ENCODE peak calls at places on chromosomes 13 and 19, in five cellular contexts. N is CD8-positive, alpha-beta T cell; C is lower leg skin; G is AG04449; R is endodermal cell. A is an unnamed sample.

GRCh38 chr13:64849174-64849573 is 2381.0 kb downstream of the PCDH9 start:
- DNase-seq in R (no peak), G (no peak), C (no peak), N (no peak), A (no peak)

GRCh38 chr19:16876904-16877361 is 11.9 kb upstream of the F2RL3 start:
- DNase-seq in R (no peak), C (no peak), N (no peak), G (no peak), A (no peak)

GRCh38 chr13:85254641-85255040 is 544.6 kb downstream of the SLITRK6 start:
- DNase-seq in C (no peak), N (no peak), G (no peak), R (no peak), A (no peak)

GRCh38 chr13:38348890-38349289 is 761 bp upstream of the UFM1 start:
- DNase-seq in R (no peak), C (no peak), G (no peak), N (peak), A (no peak)

GRCh38 chr13:51502206-51502651 is 49.4 kb upstream of the INTS6 start:
- DNase-seq in R (no peak), C (no peak), G (no peak), N (no peak), A (no peak)

GRCh38 chr13:73625562-73626339 is 508.5 kb downstream of the KLF12 start:
- DNase-seq in R (no peak), G (no peak), C (no peak), N (peak), A (no peak)

GRCh38 chr19:47507031-47507430 is 7.8 kb downstream of the NAPA start:
- DNase-seq in G (no peak), R (no peak), N (no peak), C (no peak), A (no peak)

GRCh38 chr19:38079926-38080380 is 144.1 kb downstream of the DPF1 start:
- DNase-seq in N (no peak), R (peak), C (no peak), G (peak), A (peak)

GRCh38 chr13:29924482-29924884 is 74.1 kb upstream of the UBL3 start:
- DNase-seq in C (no peak), R (no peak), G (no peak), N (no peak), A (peak)

GRCh38 chr19:48784527-48784926 is 26.3 kb downstream of the BCAT2 start:
- DNase-seq in N (no peak), R (no peak), C (no peak), G (no peak), A (no peak)

DNA sequence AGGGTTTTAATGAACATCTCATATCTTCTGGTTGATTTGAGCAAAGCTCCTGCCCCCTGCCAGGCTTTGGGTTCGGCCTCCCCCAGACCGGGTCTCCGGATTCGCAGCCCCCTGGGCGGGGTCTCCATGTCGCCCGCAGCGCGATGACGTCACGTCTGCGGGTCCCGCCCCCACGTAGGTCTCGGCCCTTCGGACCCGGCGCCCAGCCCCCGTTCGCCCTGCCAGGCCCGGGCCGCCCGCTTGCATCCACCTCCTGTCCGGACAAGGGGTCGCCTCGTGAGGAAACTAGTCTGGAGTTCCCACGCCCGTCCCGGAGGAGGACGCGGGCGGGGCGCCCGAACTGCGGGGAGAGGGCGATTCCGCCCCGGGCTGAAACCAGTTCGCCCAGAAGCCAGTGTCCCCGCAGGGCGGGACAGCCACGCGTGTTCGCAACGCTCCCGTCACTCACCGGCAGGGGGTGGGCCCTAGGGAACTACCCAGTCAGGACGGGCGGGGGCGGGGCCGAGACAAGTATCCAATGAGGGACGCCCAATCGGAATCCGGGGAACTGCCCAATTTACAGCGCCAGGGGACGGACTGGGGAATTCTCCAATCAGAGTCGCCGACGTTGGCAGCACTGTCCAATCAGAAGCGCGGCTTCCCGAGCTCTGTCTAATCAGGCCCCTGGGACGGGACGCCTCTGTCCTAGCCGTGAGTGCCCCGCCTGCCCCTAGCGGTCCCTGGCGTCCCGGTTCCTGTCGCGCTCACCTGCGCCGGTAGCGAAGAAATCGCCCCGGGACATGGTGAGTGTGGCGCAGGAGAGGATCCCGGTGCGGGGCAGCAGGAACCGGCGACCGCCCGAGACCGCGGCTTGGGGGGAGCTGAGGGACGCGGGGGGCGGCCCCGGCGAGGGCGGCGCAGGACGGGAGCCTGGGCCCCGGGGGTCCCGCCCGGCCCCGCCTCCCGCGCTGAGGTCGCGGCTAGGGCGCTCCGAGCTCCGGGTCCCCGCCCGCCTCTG is at the start of gene ZNF555:
- DNase-seq in N (peak), C (peak), R (peak), G (peak), A (peak)
- TF ChIP-seq CTCF in N (peak), C (no peak), R (peak), G (peak), A (peak)

GRCh38 chr19:4278460-4278901 is 585 bp upstream of the SHD start:
- DNase-seq in C (no peak), R (no peak), N (no peak), G (no peak), A (no peak)
- H3K4me3 ChIP-seq in C (no peak), R (peak), N (no peak), G (no peak), A (no peak)

DNA sequence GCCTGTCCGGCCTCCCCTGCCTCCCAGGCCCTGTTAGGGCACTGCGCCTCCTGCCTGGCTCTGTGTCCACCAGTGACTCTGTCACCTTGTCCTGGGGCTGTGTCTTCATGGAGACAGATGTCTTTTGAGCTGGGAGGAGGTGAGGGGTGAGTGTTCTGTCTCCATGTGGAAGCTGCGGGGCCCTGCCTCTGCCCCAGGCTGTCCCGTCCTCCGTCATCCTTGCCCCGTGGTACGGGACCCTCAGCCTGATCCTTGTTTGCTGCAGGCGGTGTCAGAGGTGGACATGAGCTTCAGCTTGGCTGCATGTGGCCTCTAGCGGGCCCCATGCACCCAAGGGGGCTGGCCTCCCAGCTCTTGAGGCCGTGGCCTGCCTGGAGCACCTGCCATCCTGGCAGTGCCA is 181.0 kb downstream of the KDM4B start:
- DNase-seq in C (no peak), R (no peak), G (no peak), N (no peak), A (no peak)
- TF ChIP-seq CTCF in C (no peak), R (no peak), G (no peak), N (no peak), A (no peak)

GRCh38 chr19:11423804-11424318 is 4.7 kb upstream of the RGL3 start:
- DNase-seq in R (no peak), C (no peak), G (no peak), N (no peak), A (no peak)

GRCh38 chr19:11421607-11422098 is 2.5 kb upstream of the RGL3 start:
- DNase-seq in N (peak), R (peak), G (no peak), C (no peak), A (no peak)

GRCh38 chr19:11423164-11423803 is 4.2 kb upstream of the RGL3 start:
- DNase-seq in C (no peak), R (no peak), N (no peak), G (no peak), A (no peak)

GRCh38 chr19:11420894-11421606 is 1.9 kb upstream of the RGL3 start:
- DNase-seq in N (no peak), R (peak), G (no peak), C (no peak), A (no peak)

DNA sequence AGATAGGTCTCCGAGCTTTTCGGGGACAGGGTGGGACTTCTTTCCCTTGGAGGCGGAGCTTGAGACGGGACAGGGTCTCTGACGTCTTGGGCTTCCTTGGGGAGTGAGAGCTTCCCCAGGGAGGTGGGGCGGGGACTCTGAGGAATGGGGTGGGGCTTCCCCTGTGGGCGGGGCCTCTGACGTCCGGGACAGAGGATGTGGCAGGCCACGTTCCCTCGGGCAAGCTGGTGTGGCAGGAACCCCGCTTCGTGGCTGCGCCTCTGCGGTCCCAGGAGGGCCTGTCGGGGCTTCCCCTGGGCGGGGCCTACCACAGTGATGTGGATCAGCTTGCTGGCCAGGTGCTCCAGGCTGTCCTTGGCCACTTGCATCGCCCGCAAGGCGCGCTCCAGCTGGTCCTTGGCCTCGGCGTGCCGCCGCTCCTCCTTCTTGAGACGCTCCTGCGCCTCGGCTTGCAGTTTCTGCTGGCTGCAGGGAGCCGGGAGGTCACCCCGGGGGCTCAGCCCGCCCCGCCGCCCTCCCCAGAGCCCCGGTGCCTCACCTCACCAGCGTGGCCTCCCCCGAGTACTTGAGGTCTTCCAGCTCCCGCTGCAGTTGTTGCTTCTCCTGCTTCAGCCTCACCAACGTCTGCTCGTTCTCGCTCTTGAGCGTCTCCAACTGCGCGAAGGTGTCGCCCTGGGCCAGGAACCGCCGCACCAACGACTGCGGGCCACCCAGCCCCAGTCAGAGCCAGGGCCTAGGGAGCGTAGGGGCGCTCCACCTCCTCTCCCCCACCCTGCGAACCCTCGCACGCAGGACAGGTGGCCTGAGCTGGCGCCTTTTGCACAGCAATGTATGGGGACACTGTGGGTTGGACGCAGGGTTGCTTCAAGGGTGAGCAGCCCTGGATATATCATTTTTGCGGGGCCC is 3.3 kb upstream of the RGL3 start:
- DNase-seq in C (peak), G (no peak), N (peak), R (peak), A (no peak)
- H3K4me3 ChIP-seq in C (no peak), G (peak), N (peak), R (peak), A (peak)

GRCh38 chr19:1156305-1156801 is 17.7 kb downstream of the SBNO2 start:
- DNase-seq in R (no peak), G (no peak), C (no peak), N (no peak), A (no peak)

GRCh38 chr19:1156830-1157615 is 17.0 kb downstream of the SBNO2 start:
- DNase-seq in G (no peak), R (no peak), N (no peak), C (no peak), A (no peak)

GRCh38 chr19:1153891-1154730 is 20.0 kb downstream of the SBNO2 start:
- DNase-seq in G (no peak), C (no peak), R (no peak), N (no peak), A (no peak)

GRCh38 chr19:1155352-1156304 is 18.4 kb downstream of the SBNO2 start:
- DNase-seq in C (no peak), R (no peak), N (no peak), G (no peak), A (no peak)

DNA sequence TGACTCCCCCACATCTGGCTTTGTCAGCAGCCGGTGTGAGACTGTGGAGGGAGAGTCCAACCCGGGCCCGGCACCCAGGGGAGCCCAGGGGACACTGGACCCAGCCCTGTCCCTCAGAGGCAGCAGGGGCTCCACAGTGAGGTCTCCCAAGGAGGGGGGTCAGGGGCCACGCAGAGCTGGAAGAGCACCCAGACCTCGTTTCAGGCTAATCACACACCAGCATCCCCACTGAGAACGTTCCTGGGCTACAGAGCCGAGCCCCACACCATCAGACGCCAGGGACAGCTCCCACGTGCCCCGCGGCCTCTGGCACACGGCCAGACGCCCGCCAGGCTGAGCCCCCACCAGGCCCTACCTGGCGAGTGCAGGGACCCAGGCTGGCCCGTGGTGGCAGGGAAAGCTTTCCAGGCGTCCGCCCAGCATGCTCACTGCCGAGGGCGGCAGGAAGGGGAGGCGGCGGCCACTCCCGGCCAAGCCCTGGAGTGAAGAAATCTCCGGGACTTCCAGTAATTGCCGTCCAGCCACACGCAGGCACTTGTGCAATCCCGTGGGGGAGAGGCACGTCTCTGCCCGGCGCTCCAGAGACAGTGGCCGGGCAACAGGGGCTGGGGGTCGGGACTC is 19.2 kb downstream of the SBNO2 start:
- DNase-seq in C (peak), R (no peak), G (no peak), N (no peak), A (peak)
- TF ChIP-seq CTCF in C (no peak), R (no peak), G (no peak), N (no peak), A (no peak)

DNA sequence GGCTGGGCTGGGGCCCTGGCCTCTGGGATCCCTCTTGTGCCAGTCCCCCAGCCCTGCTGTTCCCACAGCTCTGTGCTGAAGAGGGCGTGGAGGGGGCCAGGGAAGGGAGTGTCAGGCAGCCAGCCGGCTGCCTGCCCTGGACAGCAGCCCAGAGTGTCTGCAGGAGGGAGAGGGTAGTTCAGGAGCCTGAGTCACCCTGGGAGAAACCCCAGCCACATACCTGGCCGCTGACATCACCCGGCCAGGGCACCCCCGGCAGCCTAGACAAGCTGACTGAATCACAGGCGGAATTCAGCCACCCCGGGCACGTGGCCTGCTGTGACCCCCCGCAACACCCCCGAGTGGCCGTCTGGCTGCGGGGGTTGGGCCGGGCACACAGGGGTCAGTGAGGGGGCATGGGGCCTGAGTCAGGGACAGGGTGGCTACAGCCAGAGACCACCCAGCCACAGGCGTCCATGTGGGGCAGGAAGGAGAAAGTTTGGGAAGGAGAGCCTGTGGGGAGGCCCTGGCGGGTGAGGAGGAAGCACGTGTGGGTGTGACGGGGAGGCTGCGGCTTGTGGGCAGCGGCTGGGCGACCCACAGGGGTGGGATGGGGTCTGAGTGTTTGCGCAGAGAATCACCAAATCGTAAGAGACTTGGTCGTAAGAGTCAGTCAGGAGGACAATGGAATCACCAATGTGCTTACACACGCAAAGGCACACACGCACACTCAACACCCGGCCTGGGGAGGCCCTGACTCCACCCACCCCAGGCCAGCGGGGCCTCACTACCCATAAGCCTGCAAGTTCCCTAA is 11.9 kb upstream of the FOSB start:
- DNase-seq in N (peak), C (peak), G (peak), R (peak), A (peak)
- H3K4me3 ChIP-seq in N (peak), C (no peak), G (peak), R (no peak), A (peak)

GRCh38 chr13:71759506-71760225 is 107.3 kb downstream of the DACH1 start:
- DNase-seq in G (no peak), R (peak), N (no peak), C (no peak), A (no peak)

GRCh38 chr13:71751074-71751473 is 115.9 kb downstream of the DACH1 start:
- DNase-seq in N (no peak), R (no peak), G (no peak), C (no peak), A (no peak)

GRCh38 chr13:71760226-71760591 is 106.8 kb downstream of the DACH1 start:
- DNase-seq in N (no peak), C (no peak), R (no peak), G (no peak), A (no peak)

GRCh38 chr13:71758823-71759222 is 108.2 kb downstream of the DACH1 start:
- DNase-seq in C (no peak), G (no peak), N (no peak), R (no peak), A (no peak)

DNA sequence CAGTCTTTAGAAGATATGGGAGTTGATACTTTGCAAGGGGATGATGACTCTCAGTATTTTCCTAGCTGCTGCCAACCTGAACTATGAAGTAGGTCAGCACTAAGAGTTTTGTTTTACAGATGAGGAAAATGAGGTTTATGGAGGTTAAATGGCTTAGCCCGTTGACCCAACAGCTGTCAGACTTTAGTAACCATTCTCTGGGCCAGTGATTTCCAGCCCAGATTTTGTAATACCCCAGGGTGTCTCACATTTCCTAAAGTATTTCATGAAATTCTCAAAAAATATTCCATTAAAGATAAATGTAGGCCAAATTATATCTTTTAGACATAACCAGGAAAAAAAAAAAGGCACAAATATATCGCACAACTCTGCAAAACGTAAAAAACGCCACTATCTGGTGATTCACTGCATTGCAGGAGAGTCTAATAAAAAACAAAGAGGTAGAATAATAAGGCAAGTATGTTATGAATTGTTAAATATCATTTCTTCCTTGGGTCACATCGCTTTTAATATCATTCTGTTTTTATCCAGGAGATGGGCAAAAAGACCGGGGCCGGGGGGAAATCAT is 112.5 kb downstream of the DACH1 start:
- DNase-seq in N (no peak), G (no peak), C (no peak), R (no peak), A (no peak)
- TF ChIP-seq CTCF in N (no peak), G (no peak), C (no peak), R (peak), A (no peak)

DNA sequence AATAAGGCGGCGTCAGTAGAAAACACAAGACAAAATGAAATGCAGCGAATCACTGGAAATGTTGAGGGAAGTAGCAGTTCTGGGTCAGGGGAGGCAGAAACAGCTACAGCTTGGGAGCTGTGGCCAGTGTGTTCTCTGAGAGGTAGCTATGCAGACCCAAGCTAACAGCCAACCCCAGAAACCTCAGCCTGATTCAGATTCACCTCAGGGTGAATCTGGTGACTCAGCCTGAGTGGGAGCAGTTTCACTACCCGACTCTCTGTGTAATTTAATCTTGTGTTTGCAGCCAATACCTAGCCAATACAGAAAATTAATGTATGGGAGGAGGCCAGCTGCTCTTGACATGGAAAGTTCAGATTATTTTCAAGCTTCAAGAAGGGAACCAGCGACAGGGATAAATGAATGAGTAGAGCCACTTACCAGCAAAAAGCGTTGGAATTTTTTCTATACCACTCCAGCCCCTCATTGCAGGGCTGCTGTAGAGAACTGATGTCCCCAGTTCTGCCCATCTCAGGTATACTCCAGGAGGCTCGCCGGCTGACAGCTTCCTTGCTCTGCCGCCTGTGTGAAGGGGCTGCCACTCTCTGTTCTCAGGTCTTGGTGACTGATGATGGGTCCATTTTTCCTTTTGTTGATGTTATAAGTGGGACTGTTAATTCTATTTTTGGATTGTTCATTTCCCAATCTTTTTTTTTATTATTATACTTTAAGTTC is 8.9 kb downstream of the IGFL3 start:
- DNase-seq in G (no peak), N (no peak), C (no peak), R (no peak), A (peak)
- H3K4me3 ChIP-seq in G (no peak), N (no peak), C (no peak), R (no peak), A (no peak)

GRCh38 chr13:97749174-97749573 is 204.3 kb upstream of the IPO5 start:
- DNase-seq in N (no peak), G (no peak), R (no peak), C (no peak), A (no peak)
- TF ChIP-seq CTCF in N (no peak), G (no peak), R (no peak), C (no peak), A (no peak)

A was measured in AG09309.